ENCODE peak calls at places on chromosomes 11 and 22, in seven cellular contexts. Z is body of pancreas, L is tibial nerve, K is AG04449, O is HFFc6, N is fibroblast of the aortic adventitia, M is cardiac muscle cell. J is an unnamed sample.

GRCh38 chr22:40982482-40983385 is 31.6 kb downstream of the RBX1 start:
- DNase-seq in N (no peak), L (no peak), O (no peak), M (peak), K (no peak), Z (no peak), J (no peak)

GRCh38 chr11:62337682-62338181 is 484 bp downstream of the ASRGL1 start:
- DNase-seq in M (peak), N (no peak), O (no peak), L (no peak), K (no peak), Z (peak), J (no peak)

GRCh38 chr22:49994361-49995058 is 18.1 kb downstream of the IL17REL start:
- DNase-seq in O (no peak), Z (peak), L (no peak), N (no peak), K (no peak), M (no peak), J (no peak)

GRCh38 chr11:15071556-15072255 is 1.7 kb upstream of the CALCB start:
- DNase-seq in K (no peak), N (no peak), Z (no peak), M (no peak), L (no peak), O (no peak), J (no peak)

GRCh38 chr11:111283945-111284481 is 14.3 kb upstream of the POU2AF3 start:
- DNase-seq in L (peak), M (no peak), O (peak), K (no peak), N (no peak), Z (no peak), J (no peak)

GRCh38 chr11:103659138-103659734 is 377.2 kb upstream of the DDI1 start:
- DNase-seq in O (peak), L (no peak), Z (no peak), N (no peak), M (peak), K (no peak), J (no peak)

GRCh38 chr22:39287076-39287743 is 32.2 kb downstream of the RPL3 start:
- DNase-seq in K (no peak), L (no peak), N (no peak), O (no peak), Z (no peak), M (no peak), J (no peak)

GRCh38 chr22:49768961-49769690 is 58.5 kb downstream of the BRD1 start:
- DNase-seq in M (no peak), N (peak), K (no peak), Z (peak), L (no peak), O (peak), J (no peak)

GRCh38 chr22:24819941-24820461 is 14.0 kb downstream of the SGSM1 start:
- DNase-seq in L (no peak), Z (peak), K (no peak), N (peak), M (no peak), O (no peak), J (no peak)

GRCh38 chr11:67504950-67505561 is at the start of gene PITPNM1:
- DNase-seq in O (no peak), N (peak), Z (peak), L (peak), M (peak), K (no peak), J (peak)

GRCh38 chr22:24026733-24027132 is 15.6 kb downstream of the CABIN1 start:
- DNase-seq in L (no peak), M (no peak), N (no peak), Z (no peak), O (no peak), K (no peak), J (no peak)

GRCh38 chr11:64074239-64074638 is 38.5 kb downstream of the FLRT1 start:
- DNase-seq in N (peak), Z (no peak), L (no peak), O (no peak), K (no peak), M (no peak), J (no peak)

GRCh38 chr11:31340903-31341572 is 28.5 kb downstream of the DCDC1 start:
- DNase-seq in O (peak), K (no peak), N (peak), L (no peak), Z (peak), M (peak), J (no peak)

GRCh38 chr11:129192150-129192549 is at the start of gene ARHGAP32:
- DNase-seq in N (no peak), M (no peak), Z (no peak), O (no peak), L (no peak), K (no peak), J (no peak)

GRCh38 chr11:130163346-130164220 is 4.0 kb downstream of the ST14 start:
- DNase-seq in Z (peak), L (no peak), N (no peak), O (no peak), M (no peak), K (no peak), J (no peak)

GRCh38 chr22:39388261-39389011 is 11.1 kb upstream of the TAB1 start:
- DNase-seq in O (peak), L (peak), K (no peak), M (peak), N (peak), Z (peak), J (peak)

GRCh38 chr11:69938206-69938605 is 119.0 kb upstream of the FGF3 start:
- DNase-seq in M (no peak), N (no peak), L (no peak), O (no peak), Z (no peak), K (no peak), J (no peak)

GRCh38 chr22:23063539-23064380 is 6.6 kb upstream of the GNAZ start:
- DNase-seq in L (no peak), O (no peak), N (no peak), K (no peak), Z (no peak), M (no peak), J (no peak)

GRCh38 chr11:133669371-133670046 is 137.2 kb upstream of the OPCML start:
- DNase-seq in K (no peak), M (no peak), Z (no peak), N (no peak), O (no peak), L (no peak), J (no peak)

GRCh38 chr11:64675417-64676252 is 47.4 kb downstream of the NRXN2 start:
- DNase-seq in O (peak), L (peak), Z (peak), K (peak), M (peak), N (peak), J (peak)

GRCh38 chr22:22178992-22179391 is 65.6 kb upstream of the VPREB1 start:
- DNase-seq in M (no peak), N (no peak), K (no peak), L (no peak), O (no peak), Z (no peak), J (no peak)

GRCh38 chr22:39250131-39250530 is 5.3 kb upstream of the PDGFB start:
- DNase-seq in O (no peak), N (no peak), K (no peak), Z (no peak), M (no peak), L (no peak), J (no peak)

GRCh38 chr22:49930596-49931412 is 12.4 kb downstream of the CRELD2 start:
- DNase-seq in K (no peak), M (peak), Z (peak), O (peak), L (peak), N (peak), J (no peak)

GRCh38 chr22:36741204-36741793 is 34.6 kb downstream of the IFT27 start:
- DNase-seq in O (no peak), L (no peak), M (no peak), K (no peak), Z (no peak), N (peak), J (no peak)

GRCh38 chr22:35959121-35959800 is 69.4 kb downstream of the RBFOX2 start:
- DNase-seq in N (no peak), M (no peak), K (no peak), L (no peak), O (no peak), Z (no peak), J (no peak)

GRCh38 chr22:24153959-24154358 is 27.3 kb upstream of the SUSD2 start:
- DNase-seq in L (no peak), Z (no peak), K (no peak), M (no peak), N (no peak), O (no peak), J (no peak)

GRCh38 chr11:94876645-94877445 is 96.5 kb downstream of the CWC15 start:
- DNase-seq in N (peak), K (peak), M (peak), L (peak), O (peak), Z (peak), J (no peak)

GRCh38 chr22:50084085-50084484 is 1.1 kb downstream of the MLC1 start:
- DNase-seq in K (no peak), O (no peak), Z (no peak), N (no peak), L (no peak), M (no peak), J (no peak)

GRCh38 chr11:33753304-33753703 is 17.1 kb upstream of the CD59 start:
- DNase-seq in M (peak), L (no peak), O (peak), Z (no peak), N (peak), K (no peak), J (no peak)

DNA sequence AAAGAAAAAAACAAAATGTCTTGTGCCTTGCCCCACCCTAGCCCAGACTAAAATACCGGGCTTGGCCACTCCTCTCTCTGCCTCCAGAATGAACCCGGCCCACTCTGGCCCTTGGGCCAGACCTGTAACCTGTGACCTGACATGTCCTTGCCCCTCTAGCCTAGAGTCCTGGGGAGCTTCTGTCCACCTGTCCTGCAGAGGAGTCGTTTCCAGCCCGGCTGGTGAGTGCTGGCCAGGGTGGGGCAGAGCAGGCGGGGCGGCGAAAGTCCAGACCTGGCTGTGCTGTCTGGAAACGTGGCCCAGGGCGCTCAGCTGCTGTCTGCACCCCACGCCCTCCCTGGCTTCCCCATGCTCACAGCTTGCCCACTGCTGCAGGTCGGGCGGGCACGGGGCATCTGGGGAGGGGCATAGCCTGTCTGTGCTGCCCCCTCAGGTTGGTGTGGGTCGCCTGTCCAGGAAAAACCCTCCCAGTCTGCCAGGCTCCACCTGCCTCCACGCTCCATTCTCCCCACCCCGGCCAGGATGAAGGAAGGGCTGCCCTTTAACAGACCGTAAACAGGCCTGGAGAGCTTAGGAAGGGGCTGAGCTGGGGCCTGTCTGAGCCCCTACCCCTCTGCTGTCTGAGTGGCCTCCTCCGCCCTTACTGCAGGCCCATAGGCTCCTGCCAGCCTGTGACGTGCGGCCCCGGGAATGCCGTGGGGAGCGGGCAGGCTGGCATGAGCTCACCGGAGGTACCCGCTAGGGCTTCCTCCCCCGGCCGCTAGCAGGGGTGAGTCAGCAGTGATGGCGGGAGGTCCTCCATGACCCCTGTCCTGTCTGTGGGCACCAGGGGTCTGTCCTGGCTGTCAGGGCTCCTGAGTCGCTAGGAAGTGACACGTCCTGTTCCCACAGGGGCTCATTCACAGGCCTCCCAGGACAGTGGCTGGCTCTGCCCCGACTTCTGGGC is 1.9 kb downstream of the CD151 start:
- DNase-seq in K (peak), L (no peak), N (peak), M (no peak), Z (peak), O (peak), J (no peak)
- TF ChIP-seq CTCF in K (no peak), L (no peak), N (no peak), M (no peak), Z (no peak), O (peak), J (no peak)

GRCh38 chr11:35486446-35486845 is 39.0 kb downstream of the PAMR1 start:
- DNase-seq in Z (no peak), O (no peak), K (no peak), N (no peak), M (no peak), L (no peak), J (no peak)
- TF ChIP-seq CTCF in Z (no peak), O (peak), K (no peak), N (peak), M (no peak), L (no peak), J (no peak)

DNA sequence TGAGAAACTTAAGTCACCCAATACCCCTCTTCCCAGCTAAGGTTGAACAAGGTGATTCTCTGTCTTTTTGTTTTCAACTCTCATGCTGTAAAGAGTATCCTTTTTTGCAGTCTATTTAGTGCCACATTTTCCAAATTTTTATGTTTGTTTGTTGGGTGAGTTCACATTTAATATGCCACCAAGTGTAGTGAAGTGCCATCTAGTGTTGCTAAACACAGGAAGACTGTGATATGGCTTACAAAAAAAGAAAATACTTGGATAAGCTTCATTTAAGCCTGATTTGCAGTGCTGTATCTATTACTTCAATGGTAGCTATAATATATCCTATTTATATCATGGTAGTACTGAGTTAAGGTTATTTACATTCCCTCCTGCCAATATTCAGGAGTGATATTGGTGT is 319.2 kb upstream of the CHORDC1 start:
- DNase-seq in K (no peak), N (no peak), M (no peak), Z (no peak), O (no peak), L (no peak), J (no peak)
- TF ChIP-seq CTCF in K (no peak), N (no peak), M (no peak), Z (no peak), O (no peak), L (no peak), J (no peak)

GRCh38 chr11:74493816-74494630 is 499 bp upstream of the LIPT2 start:
- DNase-seq in L (no peak), K (no peak), Z (no peak), N (peak), O (peak), M (no peak), J (no peak)
- TF ChIP-seq CTCF in L (no peak), K (no peak), Z (peak), N (peak), O (no peak), M (no peak), J (no peak)

J was measured in D721Med.